ENCODE peak calls at places on chromosomes 13 and 19, in nine cellular contexts. One of them, this sample, is unnamed.

GRCh38 chr19:2255982-2256685 is at the start of gene JSRP1:
- DNase-seq in GM06990: peak
- DNase-seq in C1 segment of cervical spinal cord: no peak
- DNase-seq in small intestine: no peak
- DNase-seq in substantia nigra: no peak
- DNase-seq in nucleus accumbens: no peak
- DNase-seq in pancreas: no peak
- DNase-seq in activated naive CD8-positive, alpha-beta T cell treated with anti-CD3 and anti-CD28 coated beads, Interleukin-2, amount 10 ng/mL, durations not matched to agents 7 days and 5 days: no peak
- DNase-seq in anterior cingulate cortex: no peak
- DNase-seq in this sample: no peak

GRCh38 chr19:51799311-51799997 is 4.5 kb downstream of the FPR3 start:
- DNase-seq in GM06990: no peak
- DNase-seq in C1 segment of cervical spinal cord: peak
- DNase-seq in small intestine: peak
- DNase-seq in substantia nigra: peak
- DNase-seq in nucleus accumbens: no peak
- DNase-seq in pancreas: peak
- DNase-seq in activated naive CD8-positive, alpha-beta T cell treated with anti-CD3 and anti-CD28 coated beads, Interleukin-2, amount 10 ng/mL, durations not matched to agents 7 days and 5 days: no peak
- DNase-seq in anterior cingulate cortex: peak
- DNase-seq in this sample: peak

GRCh38 chr13:76512676-76513277 is 373.4 kb downstream of the KCTD12 start:
- DNase-seq in GM06990: no peak
- DNase-seq in C1 segment of cervical spinal cord: no peak
- DNase-seq in small intestine: peak
- DNase-seq in substantia nigra: no peak
- DNase-seq in nucleus accumbens: no peak
- DNase-seq in pancreas: no peak
- DNase-seq in activated naive CD8-positive, alpha-beta T cell treated with anti-CD3 and anti-CD28 coated beads, Interleukin-2, amount 10 ng/mL, durations not matched to agents 7 days and 5 days: no peak
- DNase-seq in anterior cingulate cortex: no peak
- DNase-seq in this sample: no peak

GRCh38 chr13:31195616-31196015 is 4.2 kb upstream of the B3GLCT start:
- DNase-seq in GM06990: no peak
- DNase-seq in C1 segment of cervical spinal cord: no peak
- DNase-seq in small intestine: no peak
- DNase-seq in substantia nigra: no peak
- DNase-seq in nucleus accumbens: no peak
- DNase-seq in pancreas: no peak
- DNase-seq in activated naive CD8-positive, alpha-beta T cell treated with anti-CD3 and anti-CD28 coated beads, Interleukin-2, amount 10 ng/mL, durations not matched to agents 7 days and 5 days: no peak
- DNase-seq in anterior cingulate cortex: no peak
- DNase-seq in this sample: no peak

GRCh38 chr13:85853901-85854663 is 54.9 kb upstream of the SLITRK6 start:
- DNase-seq in GM06990: no peak
- DNase-seq in C1 segment of cervical spinal cord: no peak
- DNase-seq in small intestine: no peak
- DNase-seq in substantia nigra: no peak
- DNase-seq in nucleus accumbens: no peak
- DNase-seq in pancreas: no peak
- DNase-seq in activated naive CD8-positive, alpha-beta T cell treated with anti-CD3 and anti-CD28 coated beads, Interleukin-2, amount 10 ng/mL, durations not matched to agents 7 days and 5 days: no peak
- DNase-seq in anterior cingulate cortex: no peak
- DNase-seq in this sample: no peak

GRCh38 chr19:2166741-2167738 is 3.3 kb downstream of the DOT1L start:
- DNase-seq in GM06990: no peak
- DNase-seq in C1 segment of cervical spinal cord: peak
- DNase-seq in small intestine: peak
- DNase-seq in substantia nigra: no peak
- DNase-seq in nucleus accumbens: peak
- DNase-seq in pancreas: peak
- DNase-seq in activated naive CD8-positive, alpha-beta T cell treated with anti-CD3 and anti-CD28 coated beads, Interleukin-2, amount 10 ng/mL, durations not matched to agents 7 days and 5 days: no peak
- DNase-seq in anterior cingulate cortex: no peak
- DNase-seq in this sample: peak

GRCh38 chr19:6572217-6572616 is 18.7 kb downstream of the CD70 start:
- DNase-seq in GM06990: no peak
- DNase-seq in C1 segment of cervical spinal cord: peak
- DNase-seq in small intestine: no peak
- DNase-seq in substantia nigra: peak
- DNase-seq in nucleus accumbens: peak
- DNase-seq in pancreas: no peak
- DNase-seq in activated naive CD8-positive, alpha-beta T cell treated with anti-CD3 and anti-CD28 coated beads, Interleukin-2, amount 10 ng/mL, durations not matched to agents 7 days and 5 days: no peak
- DNase-seq in anterior cingulate cortex: no peak
- DNase-seq in this sample: no peak

GRCh38 chr19:40754611-40755247 is 3.7 kb downstream of the SNRPA start:
- DNase-seq in GM06990: peak
- DNase-seq in C1 segment of cervical spinal cord: no peak
- DNase-seq in small intestine: peak
- DNase-seq in substantia nigra: no peak
- DNase-seq in nucleus accumbens: peak
- DNase-seq in pancreas: no peak
- DNase-seq in activated naive CD8-positive, alpha-beta T cell treated with anti-CD3 and anti-CD28 coated beads, Interleukin-2, amount 10 ng/mL, durations not matched to agents 7 days and 5 days: no peak
- DNase-seq in anterior cingulate cortex: no peak
- DNase-seq in this sample: no peak

GRCh38 chr13:40428354-40428753 is 238.1 kb downstream of the FOXO1 start:
- DNase-seq in GM06990: no peak
- DNase-seq in C1 segment of cervical spinal cord: no peak
- DNase-seq in small intestine: no peak
- DNase-seq in substantia nigra: no peak
- DNase-seq in nucleus accumbens: no peak
- DNase-seq in pancreas: no peak
- DNase-seq in activated naive CD8-positive, alpha-beta T cell treated with anti-CD3 and anti-CD28 coated beads, Interleukin-2, amount 10 ng/mL, durations not matched to agents 7 days and 5 days: no peak
- DNase-seq in anterior cingulate cortex: no peak
- DNase-seq in this sample: no peak

GRCh38 chr13:32135655-32136054 is 104.1 kb downstream of the FRY start:
- DNase-seq in GM06990: no peak
- DNase-seq in C1 segment of cervical spinal cord: no peak
- DNase-seq in small intestine: no peak
- DNase-seq in substantia nigra: no peak
- DNase-seq in nucleus accumbens: no peak
- DNase-seq in pancreas: no peak
- DNase-seq in activated naive CD8-positive, alpha-beta T cell treated with anti-CD3 and anti-CD28 coated beads, Interleukin-2, amount 10 ng/mL, durations not matched to agents 7 days and 5 days: no peak
- DNase-seq in anterior cingulate cortex: no peak
- DNase-seq in this sample: no peak

GRCh38 chr19:57123882-57124281 is 4.1 kb downstream of the USP29 start:
- DNase-seq in GM06990: no peak
- DNase-seq in C1 segment of cervical spinal cord: no peak
- DNase-seq in small intestine: no peak
- DNase-seq in substantia nigra: no peak
- DNase-seq in nucleus accumbens: no peak
- DNase-seq in pancreas: no peak
- DNase-seq in activated naive CD8-positive, alpha-beta T cell treated with anti-CD3 and anti-CD28 coated beads, Interleukin-2, amount 10 ng/mL, durations not matched to agents 7 days and 5 days: no peak
- DNase-seq in anterior cingulate cortex: no peak
- DNase-seq in this sample: no peak

GRCh38 chr13:97448503-97449251 is 14.7 kb downstream of the RAP2A start:
- DNase-seq in GM06990: no peak
- DNase-seq in C1 segment of cervical spinal cord: no peak
- DNase-seq in small intestine: no peak
- DNase-seq in substantia nigra: no peak
- DNase-seq in nucleus accumbens: no peak
- DNase-seq in pancreas: no peak
- DNase-seq in activated naive CD8-positive, alpha-beta T cell treated with anti-CD3 and anti-CD28 coated beads, Interleukin-2, amount 10 ng/mL, durations not matched to agents 7 days and 5 days: no peak
- DNase-seq in anterior cingulate cortex: no peak
- DNase-seq in this sample: no peak

GRCh38 chr19:55624109-55625003 is at the start of gene ZNF784:
- DNase-seq in GM06990: peak
- DNase-seq in C1 segment of cervical spinal cord: peak
- DNase-seq in small intestine: peak
- DNase-seq in substantia nigra: peak
- DNase-seq in nucleus accumbens: peak
- DNase-seq in pancreas: peak
- DNase-seq in activated naive CD8-positive, alpha-beta T cell treated with anti-CD3 and anti-CD28 coated beads, Interleukin-2, amount 10 ng/mL, durations not matched to agents 7 days and 5 days: peak
- DNase-seq in anterior cingulate cortex: peak
- DNase-seq in this sample: peak

GRCh38 chr19:10422846-10423245 is 2.5 kb downstream of the PDE4A start:
- DNase-seq in GM06990: no peak
- DNase-seq in C1 segment of cervical spinal cord: no peak
- DNase-seq in small intestine: no peak
- DNase-seq in substantia nigra: no peak
- DNase-seq in nucleus accumbens: no peak
- DNase-seq in pancreas: no peak
- DNase-seq in activated naive CD8-positive, alpha-beta T cell treated with anti-CD3 and anti-CD28 coated beads, Interleukin-2, amount 10 ng/mL, durations not matched to agents 7 days and 5 days: no peak
- DNase-seq in anterior cingulate cortex: no peak
- DNase-seq in this sample: no peak

GRCh38 chr19:33311326-33311682 is 9.0 kb upstream of the CEBPA start:
- DNase-seq in GM06990: no peak
- DNase-seq in C1 segment of cervical spinal cord: no peak
- DNase-seq in small intestine: no peak
- DNase-seq in substantia nigra: no peak
- DNase-seq in nucleus accumbens: no peak
- DNase-seq in pancreas: peak
- DNase-seq in activated naive CD8-positive, alpha-beta T cell treated with anti-CD3 and anti-CD28 coated beads, Interleukin-2, amount 10 ng/mL, durations not matched to agents 7 days and 5 days: no peak
- DNase-seq in anterior cingulate cortex: no peak
- DNase-seq in this sample: no peak

GRCh38 chr13:27083183-27083582 is 88.4 kb downstream of the USP12 start:
- DNase-seq in GM06990: no peak
- DNase-seq in C1 segment of cervical spinal cord: no peak
- DNase-seq in small intestine: no peak
- DNase-seq in substantia nigra: no peak
- DNase-seq in nucleus accumbens: no peak
- DNase-seq in pancreas: no peak
- DNase-seq in activated naive CD8-positive, alpha-beta T cell treated with anti-CD3 and anti-CD28 coated beads, Interleukin-2, amount 10 ng/mL, durations not matched to agents 7 days and 5 days: no peak
- DNase-seq in anterior cingulate cortex: no peak
- DNase-seq in this sample: no peak

GRCh38 chr19:2578391-2578826 is 102.5 kb downstream of the GADD45B start:
- DNase-seq in GM06990: no peak
- DNase-seq in C1 segment of cervical spinal cord: no peak
- DNase-seq in small intestine: peak
- DNase-seq in substantia nigra: no peak
- DNase-seq in nucleus accumbens: no peak
- DNase-seq in pancreas: peak
- DNase-seq in activated naive CD8-positive, alpha-beta T cell treated with anti-CD3 and anti-CD28 coated beads, Interleukin-2, amount 10 ng/mL, durations not matched to agents 7 days and 5 days: no peak
- DNase-seq in anterior cingulate cortex: no peak
- DNase-seq in this sample: no peak

GRCh38 chr19:483332-484072 is 12.8 kb upstream of the MADCAM1 start:
- DNase-seq in GM06990: no peak
- DNase-seq in C1 segment of cervical spinal cord: no peak
- DNase-seq in small intestine: no peak
- DNase-seq in substantia nigra: no peak
- DNase-seq in nucleus accumbens: no peak
- DNase-seq in pancreas: no peak
- DNase-seq in activated naive CD8-positive, alpha-beta T cell treated with anti-CD3 and anti-CD28 coated beads, Interleukin-2, amount 10 ng/mL, durations not matched to agents 7 days and 5 days: no peak
- DNase-seq in anterior cingulate cortex: no peak
- DNase-seq in this sample: no peak

GRCh38 chr13:107847406-107847805 is 367.9 kb downstream of the LIG4 start:
- DNase-seq in GM06990: no peak
- DNase-seq in C1 segment of cervical spinal cord: no peak
- DNase-seq in small intestine: no peak
- DNase-seq in substantia nigra: no peak
- DNase-seq in nucleus accumbens: no peak
- DNase-seq in pancreas: no peak
- DNase-seq in activated naive CD8-positive, alpha-beta T cell treated with anti-CD3 and anti-CD28 coated beads, Interleukin-2, amount 10 ng/mL, durations not matched to agents 7 days and 5 days: no peak
- DNase-seq in anterior cingulate cortex: no peak
- DNase-seq in this sample: no peak

GRCh38 chr19:31408460-31409124 is 59.4 kb upstream of the TSHZ3 start:
- DNase-seq in GM06990: no peak
- DNase-seq in C1 segment of cervical spinal cord: no peak
- DNase-seq in small intestine: no peak
- DNase-seq in substantia nigra: no peak
- DNase-seq in nucleus accumbens: no peak
- DNase-seq in pancreas: no peak
- DNase-seq in activated naive CD8-positive, alpha-beta T cell treated with anti-CD3 and anti-CD28 coated beads, Interleukin-2, amount 10 ng/mL, durations not matched to agents 7 days and 5 days: no peak
- DNase-seq in anterior cingulate cortex: no peak
- DNase-seq in this sample: no peak

GRCh38 chr13:32060319-32060924 is 28.8 kb downstream of the FRY start:
- DNase-seq in GM06990: no peak
- DNase-seq in C1 segment of cervical spinal cord: no peak
- DNase-seq in small intestine: no peak
- DNase-seq in substantia nigra: no peak
- DNase-seq in nucleus accumbens: no peak
- DNase-seq in pancreas: no peak
- DNase-seq in activated naive CD8-positive, alpha-beta T cell treated with anti-CD3 and anti-CD28 coated beads, Interleukin-2, amount 10 ng/mL, durations not matched to agents 7 days and 5 days: no peak
- DNase-seq in anterior cingulate cortex: no peak
- DNase-seq in this sample: no peak

This sample was measured in hypothalamus.